ENCODE peak calls at places on chromosome 17, in eight cellular contexts. T is GM19239; Z is cardiac muscle cell; R is AG10803; W is AG08396; S is ELR; B is aorta; X is activated CD4-positive, alpha-beta memory T cell treated with anti-CD3 and anti-CD28 coated beads, Interleukin-2, amount 10 ng/mL, durations not matched to agents 7 days and 5 days. Y is an unnamed sample.

GRCh38 chr17:4199818-4200402 is 56.9 kb downstream of the CYB5D2 start:
- DNase-seq in W (peak), R (peak), X (peak), S (peak), B (no peak), T (peak), Z (peak), Y (no peak)

GRCh38 chr17:45729284-45729907 is 54.7 kb upstream of the CRHR1 start:
- DNase-seq in W (no peak), T (no peak), Z (no peak), R (no peak), X (no peak), B (peak), S (no peak), Y (no peak)

GRCh38 chr17:82859431-82860403 is 19.9 kb upstream of the ZNF750 start:
- DNase-seq in X (peak), R (peak), B (peak), T (peak), Z (peak), W (peak), S (peak), Y (peak)

GRCh38 chr17:81291662-81292061 is 3.4 kb downstream of the SLC38A10 start:
- DNase-seq in B (peak), W (peak), X (peak), T (peak), R (peak), Z (peak), S (peak), Y (peak)

GRCh38 chr17:2107050-2107449 is 52.1 kb downstream of the HIC1 start:
- DNase-seq in R (no peak), S (no peak), T (no peak), B (no peak), X (no peak), W (no peak), Z (no peak), Y (no peak)

GRCh38 chr17:44502598-44503079 is 567 bp downstream of the GPATCH8 start:
- DNase-seq in R (no peak), S (peak), T (no peak), W (peak), Z (no peak), X (no peak), B (no peak), Y (no peak)

GRCh38 chr17:44334315-44335181 is 9.9 kb upstream of the SLC25A39 start:
- DNase-seq in T (no peak), R (no peak), B (no peak), X (no peak), S (no peak), W (no peak), Z (no peak), Y (no peak)

GRCh38 chr17:31458829-31459228 is 67.4 kb downstream of the RAB11FIP4 start:
- DNase-seq in W (no peak), X (no peak), R (no peak), S (no peak), Z (no peak), T (no peak), B (no peak), Y (no peak)

GRCh38 chr17:9240659-9241370 is 219.5 kb downstream of the NTN1 start:
- DNase-seq in S (no peak), T (no peak), B (peak), R (peak), X (no peak), W (peak), Z (peak), Y (peak)

GRCh38 chr17:19387921-19388521 is 1.0 kb upstream of the MFAP4 start:
- DNase-seq in B (peak), S (peak), W (peak), R (peak), T (no peak), X (no peak), Z (no peak), Y (no peak)

GRCh38 chr17:66767164-66767933 is 67.6 kb upstream of the CACNG5 start:
- DNase-seq in R (no peak), T (no peak), Z (no peak), W (no peak), B (no peak), X (peak), S (no peak), Y (no peak)

GRCh38 chr17:57262557-57262956 is 6.2 kb downstream of the MSI2 start:
- DNase-seq in S (no peak), W (no peak), X (no peak), R (no peak), B (no peak), Z (no peak), T (no peak), Y (no peak)

GRCh38 chr17:78774956-78775571 is 7.0 kb downstream of the CYTH1 start:
- DNase-seq in W (no peak), B (no peak), S (no peak), X (peak), Z (no peak), T (no peak), R (no peak), Y (no peak)

GRCh38 chr17:50599606-50600005 is 35.1 kb upstream of the ABCC3 start:
- DNase-seq in B (no peak), T (no peak), X (no peak), Z (no peak), S (no peak), R (no peak), W (no peak), Y (no peak)

GRCh38 chr17:35841505-35841904 is 27.2 kb downstream of the HEATR9 start:
- DNase-seq in T (no peak), W (no peak), B (no peak), Z (peak), S (peak), R (peak), X (no peak), Y (no peak)

GRCh38 chr17:62693616-62694415 is 66.3 kb downstream of the MRC2 start:
- DNase-seq in S (peak), B (no peak), Z (no peak), R (no peak), T (no peak), X (no peak), W (no peak), Y (no peak)

GRCh38 chr17:63835167-63835720 is 7.2 kb downstream of the SMARCD2 start:
- DNase-seq in T (no peak), S (no peak), Z (no peak), B (peak), X (no peak), R (no peak), W (no peak), Y (no peak)

GRCh38 chr17:7841622-7842379 is 7.8 kb downstream of the KDM6B start:
- DNase-seq in R (peak), S (peak), Z (peak), B (peak), T (no peak), W (peak), X (peak), Y (peak)

GRCh38 chr17:29614345-29615047 is 8.2 kb downstream of the CORO6 start:
- DNase-seq in T (no peak), R (no peak), B (no peak), W (no peak), S (no peak), Z (no peak), X (no peak), Y (no peak)

GRCh38 chr17:7834554-7834890 is 505 bp downstream of the KDM6B start:
- DNase-seq in Z (no peak), T (no peak), R (no peak), W (peak), B (peak), X (peak), S (no peak), Y (peak)

GRCh38 chr17:28524476-28525415 is 18.6 kb downstream of the FOXN1 start:
- DNase-seq in B (no peak), W (peak), Z (peak), R (peak), T (no peak), X (no peak), S (peak), Y (peak)

GRCh38 chr17:58913971-58914769 is 158.5 kb downstream of the PPM1E start:
- DNase-seq in R (peak), W (no peak), S (no peak), Z (peak), T (no peak), X (no peak), B (no peak), Y (no peak)

GRCh38 chr17:38743556-38744171 is 4.5 kb downstream of the PCGF2 start:
- DNase-seq in X (no peak), S (no peak), W (no peak), R (no peak), B (no peak), Z (no peak), T (no peak), Y (no peak)

GRCh38 chr17:37405955-37406634 is 541 bp downstream of the ACACA start:
- DNase-seq in S (no peak), X (no peak), Z (peak), W (peak), R (peak), T (no peak), B (no peak), Y (no peak)

GRCh38 chr17:40615295-40615988 is 32.2 kb downstream of the SMARCE1 start:
- DNase-seq in Z (peak), B (no peak), S (peak), R (peak), X (no peak), T (peak), W (peak), Y (peak)

GRCh38 chr17:50608700-50609375 is 25.8 kb upstream of the ABCC3 start:
- DNase-seq in X (no peak), B (no peak), W (no peak), Z (no peak), T (no peak), R (no peak), S (no peak), Y (no peak)

GRCh38 chr17:7703584-7704574 is 1.1 kb upstream of the EFNB3 start:
- DNase-seq in B (no peak), S (peak), X (no peak), Z (peak), W (no peak), R (peak), T (no peak), Y (peak)

GRCh38 chr17:2706911-2707510 is 4.6 kb downstream of the CLUH start:
- DNase-seq in W (no peak), T (no peak), S (no peak), Z (no peak), X (no peak), R (no peak), B (peak), Y (peak)

GRCh38 chr17:17681744-17682292 is 560 bp downstream of the RAI1 start:
- DNase-seq in T (no peak), Z (no peak), S (peak), X (peak), R (no peak), B (peak), W (no peak), Y (peak)

GRCh38 chr17:76685846-76686245 is 24.9 kb downstream of the MXRA7 start:
- DNase-seq in X (no peak), B (no peak), Z (no peak), R (no peak), T (no peak), S (no peak), W (no peak), Y (peak)

Y was measured in Right ventricle myocardium superior.